ENCODE peak calls at places on chromosomes 2 and 18, in four cellular contexts. G is endothelial cell; O is dorsolateral prefrontal cortex; X is activated T-helper 1 cell treated with anti-CD3 and anti-CD28 coated beads, Interleukin-2, amount 50 U/mL, for 16 hours. M is an unnamed sample.

GRCh38 chr18:62282188-62282629 is 42.9 kb upstream of the TNFRSF11A start:
- DNase-seq in O (no peak), G (no peak), X (no peak), M (no peak)

GRCh38 chr2:191165190-191165643 is 14.4 kb upstream of the STAT4 start:
- DNase-seq in G (no peak), O (no peak), X (no peak), M (peak)

GRCh38 chr2:101781730-101782426 is 84.4 kb downstream of the MAP4K4 start:
- DNase-seq in O (no peak), X (no peak), G (no peak), M (no peak)

GRCh38 chr2:176583530-176584101 is 314.4 kb downstream of the MTX2 start:
- DNase-seq in O (no peak), X (no peak), G (no peak), M (peak)

GRCh38 chr18:29096380-29096779 is 919.5 kb upstream of the CDH2 start:
- DNase-seq in X (no peak), G (no peak), O (no peak), M (no peak)

GRCh38 chr2:215280326-215280725 is 31.5 kb upstream of the ATIC start:
- DNase-seq in O (no peak), G (no peak), X (no peak), M (no peak)

GRCh38 chr2:26483957-26484565 is 6.1 kb upstream of the OTOF start:
- DNase-seq in G (no peak), X (no peak), O (no peak), M (no peak)

GRCh38 chr2:164150601-164151000 is 414.8 kb upstream of the FIGN start:
- DNase-seq in G (no peak), X (no peak), O (no peak), M (no peak)

GRCh38 chr2:40434638-40435296 is 17.1 kb downstream of the SLC8A1 start:
- DNase-seq in O (no peak), X (no peak), G (no peak), M (peak)

GRCh38 chr18:10927980-10928605 is 221.3 kb downstream of the PIEZO2 start:
- DNase-seq in X (no peak), O (no peak), G (no peak), M (no peak)

GRCh38 chr2:219736196-219736595 is 108.8 kb downstream of the SLC4A3 start:
- DNase-seq in X (no peak), G (peak), O (no peak), M (peak)

GRCh38 chr2:25566694-25567093 is 106.7 kb downstream of the DTNB start:
- DNase-seq in X (no peak), G (no peak), O (no peak), M (no peak)

GRCh38 chr2:72570401-72570800 is 255.4 kb downstream of the EXOC6B start:
- DNase-seq in O (no peak), X (no peak), G (no peak), M (no peak)

GRCh38 chr2:133414486-133415209 is 153.6 kb downstream of the NCKAP5 start:
- DNase-seq in G (no peak), O (no peak), X (no peak), M (no peak)

GRCh38 chr18:76386071-76386470 is 109.0 kb downstream of the ZNF516 start:
- DNase-seq in O (no peak), X (no peak), G (no peak), M (no peak)

GRCh38 chr18:56235773-56236115 is 402.6 kb downstream of the TXNL1 start:
- DNase-seq in O (no peak), G (no peak), X (no peak), M (no peak)

GRCh38 chr2:45024600-45025291 is 15.5 kb upstream of the SIX2 start:
- DNase-seq in O (no peak), G (no peak), X (no peak), M (peak)

GRCh38 chr2:45458909-45459563 is 152.0 kb downstream of the SRBD1 start:
- DNase-seq in X (no peak), O (no peak), G (peak), M (peak)

GRCh38 chr2:15761056-15761455 is 169.4 kb downstream of the DDX1 start:
- DNase-seq in X (no peak), G (no peak), O (no peak), M (no peak)

GRCh38 chr2:101418704-101419663 is 31.7 kb upstream of the CREG2 start:
- DNase-seq in X (peak), O (peak), G (peak), M (peak)

GRCh38 chr2:240972636-240973521 is 25.5 kb upstream of the SNED1 start:
- DNase-seq in O (no peak), X (no peak), G (no peak), M (no peak)

GRCh38 chr2:178304262-178304661 is 110.0 kb downstream of the OSBPL6 start:
- DNase-seq in X (no peak), G (no peak), O (no peak), M (no peak)